ENCODE peak calls at places on chromosomes 7 and 10, in six cellular contexts. E, F, Y, G, A and J are unnamed samples.

GRCh38 chr10:61136151-61136550 is 192.2 kb upstream of the RHOBTB1 start:
- DNase-seq in E (peak; percentile 21), F (no peak), Y (no peak), G (no peak), A (no peak), J (no peak)

GRCh38 chr7:158285383-158285770 is 302.2 kb downstream of the PTPRN2 start:
- DNase-seq in E (no peak), F (no peak), Y (no peak), G (no peak), A (no peak), J (no peak)

GRCh38 chr7:134186022-134186421 is 58.9 kb downstream of the LRGUK start:
- DNase-seq in E (peak; percentile 83), F (no peak), Y (no peak), G (peak; percentile 24), A (no peak), J (no peak)

GRCh38 chr7:142859829-142860228 is 5.0 kb downstream of the EPHB6 start:
- DNase-seq in E (peak; percentile 2), F (no peak), Y (no peak), G (peak; percentile 7), A (no peak), J (no peak)

GRCh38 chr7:151865070-151865670 is 11.7 kb downstream of the PRKAG2 start:
- DNase-seq in E (no peak), F (no peak), Y (no peak), G (no peak), A (no peak), J (no peak)

GRCh38 chr7:151366872-151367207 is 25.2 kb downstream of the NUB1 start:
- DNase-seq in E (peak; percentile 91), F (no peak), Y (no peak), G (no peak), A (no peak), J (no peak)

GRCh38 chr10:93657757-93658156 is 44.6 kb downstream of the FRA10AC1 start:
- DNase-seq in E (no peak), F (no peak), Y (no peak), G (no peak), A (no peak), J (no peak)

GRCh38 chr10:88879754-88880286 is at the start of gene STAMBPL1:
- DNase-seq in E (no peak), F (peak; percentile 49), Y (peak; percentile 33), G (no peak), A (no peak), J (peak; percentile 74)

GRCh38 chr10:178208-178607 is 43.0 kb downstream of the ZMYND11 start:
- DNase-seq in E (peak; percentile 68), F (no peak), Y (no peak), G (no peak), A (no peak), J (no peak)

GRCh38 chr10:34397324-34397723 is 417.8 kb downstream of the PARD3 start:
- DNase-seq in E (peak; percentile 61), F (no peak), Y (no peak), G (peak; percentile 26), A (no peak), J (no peak)

GRCh38 chr10:113226404-113226803 is 276.4 kb downstream of the TCF7L2 start:
- DNase-seq in E (no peak), F (no peak), Y (no peak), G (no peak), A (no peak), J (no peak)

GRCh38 chr7:159031135-159031701 is 113.4 kb downstream of the VIPR2 start:
- DNase-seq in E (no peak), F (peak; percentile 26), Y (no peak), G (no peak), A (peak; percentile 40), J (peak; percentile 68)

GRCh38 chr7:135337506-135337905 is 103.9 kb downstream of the STRA8 start:
- DNase-seq in E (no peak), F (no peak), Y (no peak), G (no peak), A (no peak), J (peak; percentile 54)

GRCh38 chr7:29588900-29589696 is 25.5 kb downstream of the PRR15 start:
- DNase-seq in E (peak; percentile 22), F (peak; percentile 48), Y (no peak), G (no peak), A (peak; percentile 44), J (no peak)

GRCh38 chr7:43905209-43905946 is 1.0 kb downstream of the URGCP start:
- DNase-seq in E (no peak), F (no peak), Y (no peak), G (no peak), A (peak; percentile 50), J (no peak)

GRCh38 chr10:89153971-89154370 is 53.1 kb downstream of the CH25H start:
- DNase-seq in E (no peak), F (no peak), Y (no peak), G (no peak), A (no peak), J (no peak)

GRCh38 chr10:44946201-44946600 is 13.4 kb upstream of the RASSF4 start:
- DNase-seq in E (peak; percentile 63), F (no peak), Y (no peak), G (no peak), A (no peak), J (no peak)

GRCh38 chr7:46695045-46695708 is 774.1 kb upstream of the IGFBP3 start:
- DNase-seq in E (no peak), F (no peak), Y (no peak), G (no peak), A (peak; percentile 70), J (no peak)

GRCh38 chr7:132489776-132490237 is 86.5 kb downstream of the PLXNA4 start:
- DNase-seq in E (no peak), F (no peak), Y (no peak), G (no peak), A (no peak), J (no peak)

GRCh38 chr10:88565072-88565471 is 18.0 kb downstream of the RNLS start:
- DNase-seq in E (peak; percentile 61), F (no peak), Y (no peak), G (no peak), A (no peak), J (no peak)

GRCh38 chr10:126787201-126787600 is 116.7 kb upstream of the C10orf90 start:
- DNase-seq in E (no peak), F (no peak), Y (no peak), G (no peak), A (no peak), J (no peak)

GRCh38 chr7:117435475-117436043 is 8.3 kb upstream of the ASZ1 start:
- DNase-seq in E (no peak), F (no peak), Y (no peak), G (no peak), A (no peak), J (no peak)

GRCh38 chr10:5515948-5516761 is 8.6 kb upstream of the CALML3 start:
- DNase-seq in E (no peak), F (no peak), Y (no peak), G (no peak), A (no peak), J (no peak)

GRCh38 chr7:116888895-116889294 is 26.5 kb downstream of the CAPZA2 start:
- DNase-seq in E (no peak), F (no peak), Y (no peak), G (no peak), A (no peak), J (no peak)

GRCh38 chr10:78448470-78448869 is 414.8 kb downstream of the RPS24 start:
- DNase-seq in E (no peak), F (no peak), Y (no peak), G (no peak), A (no peak), J (no peak)

GRCh38 chr7:93048136-93048930 is 69.4 kb downstream of the SAMD9 start:
- DNase-seq in E (peak; percentile 86), F (no peak), Y (no peak), G (no peak), A (no peak), J (no peak)

GRCh38 chr10:108363566-108363965 is 1199.1 kb upstream of the SORCS1 start:
- DNase-seq in E (no peak), F (no peak), Y (no peak), G (no peak), A (no peak), J (no peak)

GRCh38 chr7:144515430-144515829 is 111.9 kb upstream of the NOBOX start:
- DNase-seq in E (no peak), F (no peak), Y (no peak), G (no peak), A (no peak), J (no peak)

GRCh38 chr7:144516729-144517128 is 113.2 kb upstream of the NOBOX start:
- DNase-seq in E (no peak), F (no peak), Y (no peak), G (no peak), A (no peak), J (no peak)

GRCh38 chr7:144517762-144518161 is 114.3 kb upstream of the NOBOX start:
- DNase-seq in E (no peak), F (no peak), Y (no peak), G (no peak), A (no peak), J (no peak)

GRCh38 chr7:144508702-144509101 is 105.2 kb upstream of the NOBOX start:
- DNase-seq in E (no peak), F (no peak), Y (no peak), G (no peak), A (no peak), J (no peak)

GRCh38 chr7:144513332-144513731 is 109.8 kb upstream of the NOBOX start:
- DNase-seq in E (no peak), F (peak; percentile 12), Y (no peak), G (no peak), A (no peak), J (no peak)
- TF ChIP-seq CTCF in E (no peak), F (no peak), Y (peak; percentile 13), G (no peak), A (no peak), J (peak; percentile 49)

DNA sequence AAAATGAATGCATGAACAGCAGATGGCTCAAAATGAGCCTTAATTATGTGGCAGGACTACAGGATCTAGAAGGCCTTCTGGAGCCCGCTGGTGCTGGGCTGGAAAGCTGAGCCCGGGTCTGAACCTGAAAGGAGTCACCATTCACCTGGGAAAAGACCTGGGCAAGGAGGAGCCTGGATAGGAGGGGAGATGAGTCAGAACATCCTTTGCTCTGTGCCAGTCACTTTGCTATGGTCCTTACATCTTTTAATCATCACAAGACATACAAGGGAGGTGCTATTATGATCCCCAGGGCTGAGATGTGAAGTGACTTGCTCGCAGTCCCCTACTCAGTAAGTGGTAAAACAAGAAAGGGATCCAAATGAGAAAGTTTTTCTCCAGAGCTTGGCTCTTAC is 16.9 kb upstream of the SLC18A2 start:
- DNase-seq in E (no peak), F (no peak), Y (no peak), G (no peak), A (no peak), J (no peak)
- TF ChIP-seq CTCF in E (no peak), F (no peak), Y (no peak), G (no peak), A (no peak), J (no peak)

GRCh38 chr7:52498319-52498718 is 537.1 kb upstream of the POM121L12 start:
- DNase-seq in E (no peak), F (no peak), Y (no peak), G (no peak), A (no peak), J (no peak)
- TF ChIP-seq CTCF in E (no peak), F (no peak), Y (no peak), G (no peak), A (no peak), J (peak; percentile 45)

DNA sequence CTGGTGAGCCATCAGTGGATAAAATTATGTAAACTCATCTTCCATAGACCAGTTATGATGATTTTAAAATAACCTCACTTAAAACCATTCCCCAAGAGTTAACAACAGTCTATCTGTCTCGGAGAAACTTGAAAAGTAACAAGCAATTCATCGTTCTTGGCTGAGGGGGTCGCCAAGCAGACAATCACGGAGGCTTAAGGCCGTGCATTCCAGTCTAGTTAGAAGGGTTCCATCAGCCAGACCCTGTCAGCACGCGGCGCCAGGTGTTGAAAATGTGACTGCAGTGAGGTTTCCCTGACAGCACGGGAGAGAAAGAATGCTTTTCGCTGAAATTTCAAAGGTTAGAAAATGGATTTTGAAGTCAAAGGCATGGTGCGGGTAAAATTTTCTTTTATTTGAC is 1025.0 kb upstream of the CELF2 start:
- DNase-seq in E (no peak), F (no peak), Y (no peak), G (no peak), A (no peak), J (no peak)
- TF ChIP-seq CTCF in E (no peak), F (no peak), Y (no peak), G (no peak), A (no peak), J (peak; percentile 18)